ENCODE peak calls at places on chromosomes 7 and 10, in eight cellular contexts. Y, W, A, X, H, R, P and E are unnamed samples. For H3K36me3, the result is how much of the 10 kb centered on the place peaks cover.

GRCh38 chr7:135159359-135160087 is 11.0 kb downstream of the CYREN start:
- DNase-seq in X (no peak), A (no peak), H (no peak), P (no peak), R (no peak), Y (no peak), W (no peak), E (no peak)

GRCh38 chr7:35420657-35421056 is 166.8 kb upstream of the TBX20 start:
- DNase-seq in P (no peak), H (no peak), Y (no peak), A (no peak), X (no peak), W (no peak), R (no peak), E (no peak)

GRCh38 chr10:3487228-3487627 is 297.8 kb downstream of the KLF6 start:
- DNase-seq in H (no peak), P (no peak), W (no peak), Y (no peak), R (no peak), X (no peak), A (no peak), E (no peak)

GRCh38 chr7:803243-803635 is 29.0 kb upstream of the SUN1 start:
- DNase-seq in W (no peak), X (no peak), P (no peak), Y (no peak), R (no peak), H (no peak), A (no peak), E (no peak)

GRCh38 chr10:35386594-35387174 is 50.4 kb downstream of the CCNY start:
- DNase-seq in W (no peak), H (no peak), A (no peak), R (no peak), P (no peak), Y (no peak), X (no peak), E (no peak)

GRCh38 chr7:7579638-7580037 is 13.0 kb downstream of the MIOS start:
- DNase-seq in H (no peak), Y (no peak), P (no peak), W (no peak), R (no peak), A (no peak), X (no peak), E (no peak)

GRCh38 chr7:134899729-134900128 is 86.6 kb upstream of the AGBL3 start:
- DNase-seq in P (no peak), R (no peak), Y (no peak), H (peak), A (no peak), X (peak), W (no peak), E (no peak)

GRCh38 chr7:45982912-45983719 is 62.0 kb upstream of the IGFBP3 start:
- DNase-seq in H (no peak), R (no peak), Y (no peak), A (no peak), X (no peak), P (no peak), W (no peak), E (no peak)

GRCh38 chr7:75957021-75957736 is 37.2 kb downstream of the TMEM120A start:
- DNase-seq in W (peak), R (peak), A (no peak), P (peak), X (peak), Y (no peak), H (no peak), E (no peak)

GRCh38 chr7:130781346-130781745 is 47.3 kb upstream of the KLF14 start:
- DNase-seq in Y (no peak), P (no peak), X (no peak), A (no peak), H (no peak), R (no peak), W (no peak), E (no peak)

GRCh38 chr7:26626156-26626555 is 238.2 kb downstream of the SKAP2 start:
- DNase-seq in H (no peak), P (no peak), Y (no peak), W (no peak), R (no peak), A (no peak), X (no peak), E (no peak)

GRCh38 chr7:44521347-44522095 is 19.6 kb downstream of the NPC1L1 start:
- DNase-seq in X (no peak), R (no peak), A (no peak), W (no peak), H (no peak), Y (no peak), P (no peak), E (no peak)

GRCh38 chr10:12768156-12768731 is 233.3 kb downstream of the CCDC3 start:
- DNase-seq in R (no peak), H (peak), X (peak), P (no peak), A (no peak), W (no peak), Y (no peak), E (no peak)

GRCh38 chr10:88592425-88592824 is 5.9 kb downstream of the LIPJ start:
- DNase-seq in R (no peak), Y (no peak), X (no peak), P (no peak), A (no peak), W (no peak), H (no peak), E (no peak)

GRCh38 chr7:38217672-38218071 is 39.6 kb downstream of the STARD3NL start:
- DNase-seq in H (no peak), P (no peak), Y (no peak), X (no peak), A (no peak), W (no peak), R (no peak), E (no peak)
- H3K36me3 ChIP-seq in H (under half), P (under half), Y (under half), X (under half), A (under half), W (under half), R (half or more), E (under half)

DNA sequence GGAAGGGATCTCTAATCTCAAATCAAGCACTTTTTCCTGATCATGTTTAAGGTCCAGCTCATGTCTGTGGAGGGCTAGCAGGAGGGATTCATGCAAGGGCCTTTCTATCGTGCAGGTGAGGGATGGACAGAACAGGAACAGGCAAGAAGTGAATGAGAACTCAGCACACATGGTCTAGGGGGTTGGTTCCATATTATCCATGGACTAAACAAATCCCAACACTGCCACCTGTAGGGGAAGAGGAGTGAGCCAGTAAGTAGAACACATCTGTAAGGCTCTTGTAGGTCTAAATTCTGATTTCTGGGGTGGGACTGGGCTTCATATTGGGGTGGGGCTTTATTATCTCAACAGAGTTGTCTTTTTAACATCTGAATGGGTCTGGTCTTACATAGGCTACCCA is 138.0 kb upstream of the TARP start:
- DNase-seq in R (no peak), P (no peak), Y (no peak), H (no peak), X (no peak), W (no peak), A (no peak), E (no peak)
- TF ChIP-seq CTCF in R (no peak), P (no peak), Y (no peak), H (peak), X (no peak), W (no peak), A (no peak), E (peak)

GRCh38 chr10:122421054-122421625 is 33.3 kb upstream of the ARMS2 start:
- DNase-seq in A (no peak), H (no peak), Y (no peak), W (no peak), P (no peak), R (no peak), X (no peak), E (peak)

GRCh38 chr10:122426834-122427233 is 27.6 kb upstream of the ARMS2 start:
- DNase-seq in A (no peak), R (no peak), W (no peak), P (no peak), H (no peak), X (no peak), Y (no peak), E (no peak)

GRCh38 chr10:122421747-122422146 is 32.7 kb upstream of the ARMS2 start:
- DNase-seq in A (no peak), H (no peak), Y (no peak), X (no peak), P (no peak), R (no peak), W (no peak), E (no peak)

GRCh38 chr10:122422266-122422980 is 32.0 kb upstream of the ARMS2 start:
- DNase-seq in Y (no peak), A (no peak), H (no peak), X (no peak), P (no peak), W (no peak), R (no peak), E (no peak)

GRCh38 chr10:122424059-122424458 is 30.4 kb upstream of the ARMS2 start:
- DNase-seq in R (no peak), Y (no peak), H (no peak), P (no peak), A (no peak), W (no peak), X (no peak), E (no peak)
- H3K36me3 ChIP-seq in R (under half), Y (under half), H (half or more), P (under half), A (under half), W (under half), X (under half), E (under half)

DNA sequence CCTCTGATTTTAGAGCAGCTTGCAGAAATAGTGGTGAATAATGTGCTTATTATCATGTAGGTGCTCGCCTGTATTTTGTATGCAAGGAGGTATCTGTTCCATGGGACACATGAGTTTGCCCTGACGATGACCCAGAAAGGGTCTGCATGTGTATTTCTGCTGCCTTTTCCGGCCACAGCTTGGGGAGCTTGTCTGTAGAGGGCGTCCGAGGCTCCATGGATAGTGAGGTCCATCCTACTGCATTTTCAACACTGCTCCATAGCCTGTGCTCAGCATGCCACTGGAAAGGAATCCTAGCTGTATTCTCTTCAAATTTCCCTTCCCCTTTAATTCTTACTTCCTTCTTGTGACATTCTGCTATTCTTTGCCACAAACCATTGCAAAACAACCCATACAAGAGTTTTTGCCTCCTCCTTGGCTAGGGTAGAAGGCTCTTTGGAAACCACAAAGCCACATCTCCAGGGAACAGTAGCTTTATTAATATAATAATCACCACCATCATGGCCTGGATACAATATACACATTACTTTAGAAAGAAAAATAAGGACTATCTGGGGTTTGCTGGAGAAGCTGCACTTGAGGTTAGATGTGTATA is 127.7 kb downstream of the DYNC1I1 start:
- DNase-seq in P (no peak), Y (no peak), H (no peak), R (no peak), W (no peak), A (no peak), X (no peak), E (no peak)
- TF ChIP-seq CTCF in P (no peak), Y (no peak), H (peak), R (no peak), W (no peak), A (no peak), X (no peak), E (no peak)

GRCh38 chr7:151136515-151136908 is 31.0 kb downstream of the GBX1 start:
- DNase-seq in R (no peak), W (no peak), H (no peak), Y (no peak), X (no peak), P (no peak), A (no peak), E (no peak)

GRCh38 chr7:151135866-151136514 is 31.5 kb downstream of the GBX1 start:
- DNase-seq in P (no peak), H (no peak), W (no peak), Y (no peak), R (peak), A (no peak), X (no peak), E (no peak)

GRCh38 chr7:151137841-151138540 is 29.5 kb downstream of the GBX1 start:
- DNase-seq in X (no peak), P (no peak), A (no peak), Y (no peak), R (peak), W (no peak), H (no peak), E (no peak)

GRCh38 chr7:151138541-151138910 is 29.0 kb downstream of the GBX1 start:
- DNase-seq in X (no peak), A (no peak), Y (no peak), W (peak), R (peak), P (no peak), H (no peak), E (no peak)

GRCh38 chr7:151137076-151137611 is 30.4 kb downstream of the GBX1 start:
- DNase-seq in X (no peak), R (peak), H (no peak), W (no peak), Y (no peak), A (no peak), P (no peak), E (no peak)
- H3K36me3 ChIP-seq in X (under half), R (half or more), H (under half), W (under half), Y (under half), A (under half), P (under half), E (under half)

DNA sequence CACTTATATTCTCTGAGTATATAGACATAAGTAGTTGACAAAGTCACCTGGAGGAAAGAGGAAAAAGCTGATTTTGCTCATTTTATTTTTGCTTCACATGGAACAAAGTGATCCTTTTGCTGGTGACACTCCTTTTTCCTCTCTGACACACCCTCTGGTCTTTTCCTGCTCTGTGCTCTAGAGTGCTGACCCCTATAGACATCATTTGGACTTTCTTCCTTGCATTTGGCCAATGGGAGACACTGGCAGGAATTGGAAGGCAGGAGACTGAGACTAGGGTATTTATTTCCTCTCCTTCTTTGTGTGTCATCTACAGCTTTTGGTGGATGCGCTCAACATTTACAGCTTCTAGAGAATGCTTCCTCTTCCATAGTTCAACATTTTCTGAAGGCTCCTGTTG is 1078.1 kb downstream of the SORCS1 start:
- DNase-seq in Y (no peak), X (no peak), P (no peak), A (no peak), H (no peak), R (no peak), W (no peak), E (no peak)
- TF ChIP-seq CTCF in Y (no peak), X (no peak), P (no peak), A (no peak), H (no peak), R (no peak), W (no peak), E (no peak)

GRCh38 chr10:15120523-15120922 is 23.4 kb downstream of the RPP38 start:
- DNase-seq in W (no peak), P (no peak), R (no peak), H (no peak), X (peak), Y (no peak), A (no peak), E (no peak)
- H3K36me3 ChIP-seq in W (under half), P (under half), R (under half), H (under half), X (under half), Y (under half), A (under half), E (under half)

GRCh38 chr7:2661602-2662272 is 26.3 kb upstream of the AMZ1 start:
- DNase-seq in W (no peak), X (no peak), Y (no peak), A (no peak), P (peak), H (no peak), R (peak), E (no peak)
- TF ChIP-seq CTCF in W (no peak), X (no peak), Y (no peak), A (no peak), P (no peak), H (peak), R (no peak), E (peak)

GRCh38 chr7:5595545-5596045 is 172.0 kb upstream of the TNRC18 start:
- DNase-seq in X (peak), Y (no peak), W (no peak), P (no peak), A (no peak), H (peak), R (no peak), E (no peak)
- H3K36me3 ChIP-seq in X (under half), Y (under half), W (under half), P (under half), A (under half), H (under half), R (under half), E (under half)